ENCODE peak calls at places on chromosome 22, in ten cellular contexts. D is glutamatergic neuron, S is psoas muscle, N is fibroblast of pulmonary artery, V is pancreas, I is heart right ventricle, O is body of pancreas, Y is ovary, M is hepatocyte, C is osteocyte. A is an unnamed sample.

GRCh38 chr22:44037519-44038370 is 13.6 kb downstream of the PARVB start:
- DNase-seq in D (no peak), S (peak; percentile 78), N (peak; percentile 87), V (no peak), I (no peak), O (no peak), Y (peak; percentile 44), M (peak; percentile 58), C (no peak), A (peak; percentile 94)

GRCh38 chr22:46791201-46791731 is 28.8 kb downstream of the TBC1D22A start:
- DNase-seq in D (no peak), S (peak; percentile 70), N (peak; percentile 33), V (no peak), I (no peak), O (no peak), Y (no peak), M (no peak), C (no peak), A (peak; percentile 36)

GRCh38 chr22:46066691-46067090 is 83.6 kb upstream of the PPARA start:
- DNase-seq in D (peak; percentile 4), S (peak; percentile 48), N (no peak), V (peak; percentile 52), I (peak; percentile 7), O (peak; percentile 46), Y (peak; percentile 47), M (no peak), C (no peak), A (no peak)

GRCh38 chr22:19177164-19178064 is 1.1 kb downstream of the SLC25A1 start:
- DNase-seq in D (no peak), S (no peak), N (no peak), V (no peak), I (no peak), O (no peak), Y (no peak), M (peak; percentile 22), C (no peak), A (no peak)

GRCh38 chr22:30380011-30380410 is 7.2 kb downstream of the RNF215 start:
- DNase-seq in D (no peak), S (peak; percentile 46), N (no peak), V (no peak), I (no peak), O (no peak), Y (no peak), M (no peak), C (no peak), A (no peak)

GRCh38 chr22:43342347-43343261 is 568 bp downstream of the SCUBE1 start:
- DNase-seq in D (peak; percentile 46), S (no peak), N (no peak), V (no peak), I (no peak), O (no peak), Y (no peak), M (peak; percentile 11), C (no peak), A (no peak)

GRCh38 chr22:20549232-20549841 is 41.9 kb downstream of the MED15 start:
- DNase-seq in D (no peak), S (peak; percentile 54), N (peak; percentile 41), V (no peak), I (no peak), O (peak; percentile 34), Y (peak; percentile 55), M (no peak), C (no peak), A (no peak)

GRCh38 chr22:46593211-46593676 is 26.9 kb upstream of the GRAMD4 start:
- DNase-seq in D (no peak), S (no peak), N (no peak), V (peak; percentile 56), I (no peak), O (no peak), Y (no peak), M (no peak), C (no peak), A (no peak)

GRCh38 chr22:42752230-42752746 is 31.6 kb upstream of the A4GALT start:
- DNase-seq in D (peak; percentile 50), S (peak; percentile 58), N (no peak), V (no peak), I (no peak), O (no peak), Y (no peak), M (no peak), C (no peak), A (no peak)

GRCh38 chr22:43118953-43119458 is 8.5 kb downstream of the BIK start:
- DNase-seq in D (no peak), S (no peak), N (no peak), V (no peak), I (no peak), O (no peak), Y (no peak), M (no peak), C (no peak), A (no peak)

GRCh38 chr22:26812731-26813130 is 155.3 kb downstream of the MIAT start:
- DNase-seq in D (no peak), S (no peak), N (no peak), V (no peak), I (no peak), O (no peak), Y (no peak), M (no peak), C (no peak), A (peak; percentile 37)

GRCh38 chr22:36208162-36208765 is 6.7 kb upstream of the APOL4 start:
- DNase-seq in D (no peak), S (no peak), N (no peak), V (no peak), I (no peak), O (no peak), Y (no peak), M (no peak), C (no peak), A (no peak)

GRCh38 chr22:36204001-36204640 is 2.5 kb upstream of the APOL4 start:
- DNase-seq in D (no peak), S (no peak), N (no peak), V (no peak), I (no peak), O (no peak), Y (no peak), M (no peak), C (no peak), A (no peak)

GRCh38 chr22:36201630-36202312 is at the start of gene APOL4:
- DNase-seq in D (no peak), S (peak; percentile 91), N (peak; percentile 81), V (peak; percentile 64), I (peak; percentile 81), O (peak; percentile 47), Y (peak; percentile 90), M (peak; percentile 56), C (no peak), A (no peak)

GRCh38 chr22:36206255-36206654 is 4.6 kb upstream of the APOL4 start:
- DNase-seq in D (no peak), S (no peak), N (no peak), V (no peak), I (no peak), O (no peak), Y (no peak), M (no peak), C (no peak), A (no peak)

GRCh38 chr22:36204641-36205032 is 3.0 kb upstream of the APOL4 start:
- DNase-seq in D (no peak), S (no peak), N (no peak), V (no peak), I (no peak), O (no peak), Y (no peak), M (no peak), C (no peak), A (no peak)
- TF ChIP-seq CTCF in D (no peak), S (no peak), N (no peak), V (no peak), I (no peak), O (no peak), Y (no peak), M (no peak), C (no peak), A (no peak)

DNA sequence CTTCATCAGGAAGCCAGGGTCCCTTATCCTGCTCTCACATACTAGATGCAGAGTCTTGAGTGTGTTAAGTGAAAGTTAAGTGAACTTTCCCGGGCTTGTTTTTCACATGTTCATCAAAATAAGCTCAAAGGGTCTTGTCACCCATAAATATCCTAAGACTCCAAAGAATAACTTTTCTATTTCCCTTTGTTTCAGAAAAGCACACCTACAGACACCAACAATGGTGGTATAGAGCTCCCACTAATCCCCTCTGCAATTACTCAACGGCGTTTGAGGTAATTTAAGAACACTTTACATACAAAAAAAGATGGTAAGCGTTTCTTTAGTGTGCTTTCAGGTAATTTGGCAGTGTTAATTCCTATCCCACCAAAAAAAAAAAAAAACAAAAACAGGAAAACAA is 2.5 kb downstream of the PRR14L start:
- DNase-seq in D (no peak), S (no peak), N (no peak), V (no peak), I (no peak), O (no peak), Y (no peak), M (no peak), C (no peak), A (no peak)
- TF ChIP-seq CTCF in D (no peak), S (no peak), N (no peak), V (no peak), I (no peak), O (no peak), Y (no peak), M (no peak), C (no peak), A (no peak)

DNA sequence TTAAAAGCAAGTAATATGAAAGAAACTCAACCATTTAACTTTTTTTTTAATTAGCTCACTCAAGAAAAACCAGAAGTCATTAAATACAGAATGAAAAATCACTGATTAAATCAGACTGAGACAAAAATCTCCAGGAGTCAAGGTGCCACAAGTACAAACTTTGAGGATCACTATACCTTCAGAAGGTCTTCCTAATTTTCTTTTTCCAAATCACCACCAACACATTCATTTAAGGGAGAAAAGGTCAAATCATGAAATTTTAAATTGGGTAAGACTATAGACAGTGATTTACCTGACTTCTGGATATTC is 32.3 kb downstream of the PITPNB start:
- DNase-seq in D (no peak), S (no peak), N (no peak), V (no peak), I (no peak), O (no peak), Y (no peak), M (no peak), C (no peak), A (no peak)
- TF ChIP-seq CTCF in D (peak; percentile 54), S (no peak), N (no peak), V (no peak), I (peak; percentile 25), O (no peak), Y (no peak), M (no peak), C (no peak), A (peak; percentile 65)

DNA sequence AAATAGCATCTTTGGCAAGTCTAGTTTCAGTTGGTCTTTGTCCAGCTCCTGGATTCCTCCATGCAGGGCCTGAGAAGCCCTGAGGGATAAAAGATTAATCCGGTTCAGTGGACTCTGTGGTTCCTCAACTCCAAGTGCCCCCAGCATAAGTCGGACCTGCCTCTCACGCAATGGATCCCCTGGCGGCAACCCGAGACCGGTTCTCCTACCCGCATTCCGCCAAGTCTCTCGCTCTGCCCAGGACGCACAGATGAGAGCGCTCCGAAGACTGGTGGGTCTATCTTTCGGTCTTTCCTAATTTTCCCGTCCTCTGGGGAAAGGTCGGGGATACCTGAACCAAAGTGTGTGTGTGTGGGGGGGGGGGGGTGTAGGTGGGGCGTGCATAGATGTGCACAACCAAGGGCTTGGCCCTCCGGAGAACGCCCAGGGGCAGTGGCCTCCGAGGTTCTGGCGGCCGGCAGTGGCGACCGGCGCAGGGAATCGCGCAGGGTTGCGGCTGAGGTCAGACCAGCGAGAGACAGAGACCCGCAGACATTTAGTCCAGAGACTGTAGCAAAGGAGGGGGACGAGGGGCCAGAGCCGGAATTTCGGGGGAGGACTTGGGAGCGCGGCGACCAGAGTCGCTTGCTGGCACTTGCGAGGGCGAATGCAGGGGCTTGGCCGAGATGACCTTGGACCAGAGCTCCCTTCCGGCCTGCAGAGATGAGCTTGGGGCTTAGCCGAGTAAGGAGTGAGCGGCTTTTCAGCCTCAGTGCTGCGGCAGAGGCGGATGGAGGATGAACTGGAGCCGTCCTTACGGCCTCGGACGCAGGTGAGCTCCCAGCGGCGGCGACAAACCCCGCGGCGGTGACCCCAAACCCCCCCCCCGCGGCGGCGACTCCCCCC is 712 bp upstream of the SLC2A11 start:
- DNase-seq in D (peak; percentile 67), S (peak; percentile 73), N (peak; percentile 41), V (no peak), I (peak; percentile 54), O (peak; percentile 57), Y (peak; percentile 62), M (peak; percentile 73), C (no peak), A (peak; percentile 68)
- TF ChIP-seq CTCF in D (no peak), S (no peak), N (peak; percentile 12), V (no peak), I (peak; percentile 12), O (no peak), Y (no peak), M (no peak), C (no peak), A (no peak)